ENCODE peak calls at places on chromosomes 11 and 22, in six cellular contexts. I is K562, P is H1, K is HepG2, F is GM12878, X is WTC11. J is an unnamed sample.

GRCh38 chr11:125373426-125374391 is 122.4 kb downstream of the FEZ1 start:
- DNase-seq in I (no peak), P (no peak), K (no peak), F (peak), X (no peak), J (no peak)

GRCh38 chr11:12455938-12456337 is 78.6 kb downstream of the PARVA start:
- DNase-seq in I (no peak), P (no peak), K (no peak), F (no peak), X (no peak), J (no peak)

GRCh38 chr11:35235944-35236666 is 97.1 kb downstream of the CD44 start:
- DNase-seq in I (no peak), P (no peak), K (no peak), F (no peak), X (no peak), J (no peak)

GRCh38 chr11:128365044-128365443 is 222.3 kb downstream of the ETS1 start:
- DNase-seq in I (peak), P (no peak), K (peak), F (no peak), X (no peak), J (peak)

GRCh38 chr11:123188508-123189165 is 6.4 kb downstream of the CLMP start:
- DNase-seq in I (no peak), P (no peak), K (no peak), F (no peak), X (no peak), J (no peak)

GRCh38 chr11:41449483-41450050 is 9.9 kb downstream of the LRRC4C start:
- DNase-seq in I (no peak), P (no peak), K (no peak), F (no peak), X (no peak), J (no peak)

GRCh38 chr22:31329453-31330215 is 16.5 kb downstream of the PATZ1 start:
- DNase-seq in I (no peak), P (no peak), K (no peak), F (no peak), X (no peak), J (no peak)

GRCh38 chr11:115691030-115691429 is 186.8 kb upstream of the CADM1 start:
- DNase-seq in I (no peak), P (no peak), K (no peak), F (no peak), X (no peak), J (no peak)

GRCh38 chr11:122705396-122705795 is 49.9 kb downstream of the UBASH3B start:
- DNase-seq in I (no peak), P (no peak), K (no peak), F (no peak), X (no peak), J (no peak)

GRCh38 chr22:48749555-48750227 is 1078.0 kb downstream of the BRD1 start:
- DNase-seq in I (no peak), P (no peak), K (no peak), F (no peak), X (no peak), J (no peak)

GRCh38 chr22:20571531-20572007 is 64.2 kb downstream of the MED15 start:
- DNase-seq in I (peak), P (no peak), K (peak), F (no peak), X (peak), J (peak)

GRCh38 chr11:16785520-16786128 is 47.2 kb downstream of the C11orf58 start:
- DNase-seq in I (peak), P (no peak), K (peak), F (peak), X (peak), J (peak)

GRCh38 chr11:124872280-124872679 is 7.0 kb downstream of the ROBO3 start:
- DNase-seq in I (no peak), P (no peak), K (no peak), F (no peak), X (no peak), J (no peak)

GRCh38 chr11:68569357-68569756 is 108.8 kb downstream of the PPP6R3 start:
- DNase-seq in I (no peak), P (no peak), K (no peak), F (peak), X (no peak), J (no peak)

GRCh38 chr11:43515090-43515489 is 156.4 kb downstream of the TTC17 start:
- DNase-seq in I (peak), P (no peak), K (peak), F (no peak), X (peak), J (peak)

GRCh38 chr11:107477820-107478219 is 20.2 kb upstream of the CWF19L2 start:
- DNase-seq in I (no peak), P (no peak), K (no peak), F (no peak), X (no peak), J (no peak)

GRCh38 chr11:1890856-1891830 is 552 bp downstream of the PRR33 start:
- DNase-seq in I (no peak), P (no peak), K (no peak), F (no peak), X (no peak), J (no peak)

GRCh38 chr11:28835317-28835716 is 727.1 kb downstream of the METTL15 start:
- DNase-seq in I (no peak), P (no peak), K (no peak), F (no peak), X (no peak), J (no peak)

GRCh38 chr11:69826773-69827172 is 7.6 kb upstream of the FGF3 start:
- DNase-seq in I (no peak), P (no peak), K (no peak), F (no peak), X (no peak), J (no peak)

GRCh38 chr22:39514373-39514973 is 5.9 kb upstream of the ATF4 start:
- DNase-seq in I (no peak), P (no peak), K (no peak), F (no peak), X (peak), J (peak)

GRCh38 chr11:78350646-78351165 is 66.9 kb downstream of the GAB2 start:
- DNase-seq in I (peak), P (no peak), K (no peak), F (peak), X (no peak), J (no peak)

GRCh38 chr11:88340366-88340930 is 2.9 kb upstream of the CTSC start:
- DNase-seq in I (no peak), P (no peak), K (no peak), F (no peak), X (no peak), J (no peak)

GRCh38 chr11:2988996-2989395 is 3.1 kb downstream of the NAP1L4 start:
- DNase-seq in I (no peak), P (no peak), K (no peak), F (no peak), X (no peak), J (no peak)
- TF ChIP-seq CREB1 in I (no peak), P (no peak), K (no peak), F (no peak), X (no peak), J (no peak)

DNA sequence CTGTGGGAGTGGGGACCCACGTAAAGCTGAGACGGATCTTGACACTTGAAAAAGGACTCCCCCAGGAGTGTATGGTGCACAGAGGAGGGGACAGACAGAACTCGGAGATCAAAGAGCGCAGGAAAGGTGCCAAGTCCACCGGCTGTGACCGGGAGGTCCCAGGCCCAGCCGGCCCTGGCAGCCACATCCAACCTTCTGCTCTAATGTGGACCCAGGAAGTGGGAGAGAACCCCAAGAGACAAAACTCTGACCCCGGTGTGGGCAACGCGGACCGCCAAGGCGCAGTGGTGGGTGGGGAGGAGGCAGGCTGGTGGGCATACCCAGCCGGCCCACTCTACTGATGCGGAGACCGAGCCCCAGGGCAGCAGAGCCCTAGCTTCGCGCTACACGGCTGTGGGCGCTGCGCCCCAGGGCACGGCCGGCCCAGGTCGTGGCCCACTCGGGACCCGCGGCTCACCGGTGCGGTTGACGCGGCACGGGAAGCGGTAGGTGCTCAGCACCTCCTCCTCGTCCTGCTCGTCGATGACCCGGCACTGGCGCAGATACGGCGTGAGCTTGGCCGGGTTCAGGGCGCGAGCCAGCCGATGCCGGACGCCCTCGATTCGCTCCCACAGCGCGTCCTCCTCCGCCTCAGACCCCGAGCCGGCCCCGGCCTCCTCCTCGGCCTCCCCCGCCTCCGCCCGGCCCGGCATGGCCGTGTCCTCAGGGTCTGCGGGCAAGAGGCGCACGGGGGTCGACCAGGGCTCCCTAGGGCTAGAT is 527 bp downstream of the CARD10 start:
- DNase-seq in I (peak), P (no peak), K (no peak), F (no peak), X (peak), J (peak)
- TF ChIP-seq CREB1 in I (no peak), P (no peak), K (no peak), F (no peak), X (no peak), J (no peak)

GRCh38 chr22:50224071-50224470 is 20.8 kb downstream of the TUBGCP6 start:
- DNase-seq in I (no peak), P (no peak), K (no peak), F (no peak), X (no peak), J (no peak)
- TF ChIP-seq CREB1 in I (no peak), P (no peak), K (no peak), F (no peak), X (no peak), J (no peak)

DNA sequence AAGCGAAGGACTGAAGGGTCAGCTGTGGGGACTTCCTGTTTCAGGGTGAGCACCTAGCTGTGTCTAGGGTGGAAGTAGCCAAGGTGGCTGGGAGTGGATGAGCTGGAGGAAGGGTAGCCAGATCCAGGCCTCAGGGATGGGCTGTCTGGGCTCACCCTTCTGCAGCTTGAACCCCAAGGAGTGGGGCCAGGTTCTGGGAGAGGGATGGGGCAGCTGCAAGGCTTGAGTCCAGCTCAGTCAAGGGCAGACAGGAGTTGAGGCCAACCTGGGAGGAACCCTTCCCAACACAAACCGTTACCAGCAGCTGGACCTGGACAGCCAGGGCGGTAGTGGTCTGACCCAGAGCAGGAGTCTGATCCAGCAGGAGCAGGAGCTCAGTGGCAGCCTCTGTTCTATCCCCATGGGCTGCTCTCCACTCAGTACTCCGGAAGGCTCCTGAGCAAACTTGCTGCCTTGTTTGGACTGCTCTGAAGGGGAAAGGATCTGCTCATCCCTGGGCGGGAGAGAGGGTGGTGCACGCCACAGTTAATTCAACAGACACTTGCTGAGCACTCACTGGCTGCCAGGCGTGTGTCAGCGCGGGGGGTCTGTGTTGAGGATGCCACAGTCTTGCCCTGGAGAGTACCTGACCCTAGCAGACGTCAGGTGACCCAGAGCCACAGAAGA is 53.8 kb upstream of the THY1 start:
- DNase-seq in I (no peak), P (no peak), K (no peak), F (no peak), X (no peak), J (no peak)
- TF ChIP-seq CREB1 in I (no peak), P (no peak), K (no peak), F (no peak), X (no peak), J (no peak)

DNA sequence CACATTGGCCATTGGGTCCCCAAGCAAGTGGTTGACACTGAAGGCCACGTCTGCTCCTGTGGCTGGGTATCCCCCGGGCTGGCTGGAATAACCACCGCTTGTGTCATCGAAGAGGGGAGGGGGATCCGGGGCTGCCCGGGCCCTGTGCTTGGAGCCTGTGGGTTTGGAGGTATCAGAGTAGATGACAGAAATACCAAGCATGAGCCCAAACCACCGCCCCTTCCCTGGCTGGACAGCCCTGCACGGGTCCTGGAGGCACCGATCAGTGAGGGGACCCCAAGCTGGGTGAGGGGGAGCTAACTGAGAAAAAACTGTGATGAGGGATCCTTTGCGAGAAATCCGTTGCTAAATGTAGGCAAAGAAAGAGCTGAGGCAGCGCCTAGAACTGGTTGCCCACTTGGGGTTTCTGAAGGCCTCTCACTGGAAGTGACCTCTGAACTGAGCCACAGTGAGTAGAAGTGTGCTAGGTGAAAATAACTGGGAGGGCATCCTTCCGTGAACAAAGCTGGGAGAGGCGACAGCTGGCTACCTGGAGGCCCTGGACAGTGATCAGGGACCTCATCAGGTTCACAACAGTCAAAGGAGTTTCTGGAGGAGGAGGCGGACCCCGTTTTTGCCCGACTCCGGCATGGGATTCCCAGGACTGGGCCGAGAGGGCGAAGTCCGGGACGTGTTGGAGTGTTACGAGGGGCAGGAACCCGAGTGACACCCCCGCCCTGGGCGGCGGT is 641 bp downstream of the YIF1A start:
- DNase-seq in I (no peak), P (no peak), K (peak), F (no peak), X (no peak), J (peak)
- TF ChIP-seq CREB1 in I (no peak), P (no peak), K (no peak), F (no peak), X (no peak), J (no peak)

J was measured in GM23338.